ENCODE peak calls at places on chromosome 22, in six cellular contexts. Q is IMR-90, A is neuronal stem cell, Z is H1, V is mesenchymal stem cell, C is H9. F is an unnamed sample.

GRCh38 chr22:17706451-17706900 is 67.8 kb downstream of the BID start:
- DNase-seq in Q (peak), A (no peak), Z (no peak), V (peak), C (peak), F (peak)

GRCh38 chr22:31119026-31119717 is 3.6 kb upstream of the INPP5J start:
- DNase-seq in Q (no peak), A (no peak), Z (no peak), V (no peak), C (no peak), F (no peak)

GRCh38 chr22:24429411-24430365 is 2.3 kb downstream of the ADORA2A start:
- DNase-seq in Q (peak), A (no peak), Z (no peak), V (no peak), C (peak), F (peak)

GRCh38 chr22:44892243-44892642 is 117.6 kb downstream of the PHF21B start:
- DNase-seq in Q (no peak), A (no peak), Z (no peak), V (no peak), C (no peak), F (no peak)

GRCh38 chr22:44369916-44370804 is 57.4 kb upstream of the SHISAL1 start:
- DNase-seq in Q (no peak), A (no peak), Z (no peak), V (no peak), C (no peak), F (no peak)

GRCh38 chr22:39090426-39091064 is 6.5 kb upstream of the APOBEC3H start:
- DNase-seq in Q (no peak), A (no peak), Z (no peak), V (no peak), C (no peak), F (no peak)

GRCh38 chr22:25903294-25903693 is 161.3 kb downstream of the MYO18B start:
- DNase-seq in Q (no peak), A (peak), Z (peak), V (no peak), C (peak), F (peak)

GRCh38 chr22:29325785-29326315 is 10.4 kb upstream of the RASL10A start:
- DNase-seq in Q (no peak), A (no peak), Z (no peak), V (no peak), C (no peak), F (no peak)

GRCh38 chr22:39364646-39365405 is 15.0 kb downstream of the SYNGR1 start:
- DNase-seq in Q (no peak), A (no peak), Z (no peak), V (peak), C (no peak), F (no peak)

GRCh38 chr22:23395476-23396361 is 184.4 kb downstream of the IGLL1 start:
- DNase-seq in Q (no peak), A (no peak), Z (no peak), V (no peak), C (no peak), F (no peak)

GRCh38 chr22:47818496-47818895 is 1056.0 kb downstream of the TBC1D22A start:
- DNase-seq in Q (no peak), A (no peak), Z (no peak), V (no peak), C (no peak), F (no peak)

GRCh38 chr22:41914611-41915034 is 251 bp downstream of the SHISA8 start:
- DNase-seq in Q (no peak), A (no peak), Z (no peak), V (no peak), C (no peak), F (no peak)

GRCh38 chr22:29883045-29883830 is at the start of gene MTMR3:
- DNase-seq in Q (peak), A (peak), Z (peak), V (peak), C (peak), F (peak)

GRCh38 chr22:22882033-22882717 is 5.4 kb upstream of the IGLL5 start:
- DNase-seq in Q (no peak), A (no peak), Z (no peak), V (no peak), C (peak), F (peak)

GRCh38 chr22:39814899-39815298 is 78.7 kb downstream of the ENTHD1 start:
- DNase-seq in Q (peak), A (no peak), Z (no peak), V (peak), C (no peak), F (no peak)

GRCh38 chr22:27476729-27477128 is 324.8 kb downstream of the MN1 start:
- DNase-seq in Q (peak), A (no peak), Z (no peak), V (peak), C (peak), F (peak)

GRCh38 chr22:29744902-29745301 is 21.9 kb downstream of the ZMAT5 start:
- DNase-seq in Q (peak), A (no peak), Z (no peak), V (peak), C (no peak), F (no peak)

GRCh38 chr22:22593964-22594656 is 35.0 kb upstream of the PRAME start:
- DNase-seq in Q (peak), A (peak), Z (peak), V (peak), C (peak), F (peak)

GRCh38 chr22:26923498-26923897 is 266.1 kb downstream of the MIAT start:
- DNase-seq in Q (no peak), A (no peak), Z (no peak), V (no peak), C (no peak), F (peak)

GRCh38 chr22:30392661-30393321 is 4.0 kb upstream of the SEC14L2 start:
- DNase-seq in Q (no peak), A (no peak), Z (no peak), V (no peak), C (no peak), F (peak)

GRCh38 chr22:40491990-40492631 is 121.7 kb downstream of the SGSM3 start:
- DNase-seq in Q (peak), A (no peak), Z (no peak), V (peak), C (no peak), F (no peak)

GRCh38 chr22:39528080-39528661 is 4.4 kb downstream of the RPS19BP1 start:
- DNase-seq in Q (no peak), A (no peak), Z (no peak), V (peak), C (no peak), F (peak)

GRCh38 chr22:22687638-22688500 is 43.5 kb downstream of the GGTLC2 start:
- DNase-seq in Q (peak), A (peak), Z (no peak), V (peak), C (peak), F (peak)

GRCh38 chr22:27846910-27847309 is 45.4 kb upstream of the MN1 start:
- DNase-seq in Q (no peak), A (no peak), Z (peak), V (no peak), C (no peak), F (no peak)

GRCh38 chr22:17772963-17773605 is 1.2 kb downstream of the BID start:
- DNase-seq in Q (peak), A (no peak), Z (no peak), V (peak), C (no peak), F (no peak)

GRCh38 chr22:24141586-24141985 is 39.7 kb upstream of the SUSD2 start:
- DNase-seq in Q (peak), A (no peak), Z (no peak), V (peak), C (no peak), F (no peak)

GRCh38 chr22:43129426-43130425 is 13.5 kb downstream of the MCAT start:
- DNase-seq in Q (no peak), A (no peak), Z (no peak), V (no peak), C (no peak), F (no peak)
- H2BK15ac ChIP-seq in Q (no peak), A (no peak), Z (no peak), V (no peak), C (no peak), F (no peak)

GRCh38 chr22:46769191-46769675 is 6.8 kb downstream of the TBC1D22A start:
- DNase-seq in Q (no peak), A (no peak), Z (no peak), V (no peak), C (no peak), F (no peak)

GRCh38 chr22:46767249-46767985 is 5.0 kb downstream of the TBC1D22A start:
- DNase-seq in Q (no peak), A (no peak), Z (no peak), V (no peak), C (no peak), F (no peak)

GRCh38 chr22:46770151-46770641 is 7.7 kb downstream of the TBC1D22A start:
- DNase-seq in Q (no peak), A (no peak), Z (no peak), V (no peak), C (no peak), F (no peak)

GRCh38 chr22:46770726-46771125 is 8.3 kb downstream of the TBC1D22A start:
- DNase-seq in Q (no peak), A (no peak), Z (no peak), V (no peak), C (no peak), F (no peak)

GRCh38 chr22:46769706-46770105 is 7.3 kb downstream of the TBC1D22A start:
- DNase-seq in Q (no peak), A (no peak), Z (no peak), V (no peak), C (no peak), F (no peak)
- H2BK15ac ChIP-seq in Q (no peak), A (no peak), Z (no peak), V (no peak), C (no peak), F (no peak)

DNA sequence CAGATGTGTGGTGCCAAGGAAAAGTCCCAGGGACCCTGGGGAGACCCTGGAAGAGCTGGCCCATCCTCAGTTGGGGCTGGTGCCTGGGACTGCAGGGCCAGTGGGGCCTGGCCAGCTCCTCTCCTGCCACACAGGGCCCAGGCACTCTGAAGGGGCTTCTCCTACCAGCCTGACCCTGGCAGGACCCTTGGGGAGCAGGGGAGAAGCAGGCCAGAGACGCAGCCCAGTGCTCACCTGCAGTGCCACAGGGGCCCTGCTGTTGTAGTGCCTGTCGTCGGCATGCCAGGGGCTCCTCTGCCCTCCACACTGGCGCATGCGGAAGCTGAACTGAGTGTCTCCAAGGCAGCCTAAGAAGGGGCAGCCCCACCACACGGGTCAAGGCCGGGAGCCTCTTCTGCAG is 9.1 kb downstream of the DENND6B start:
- DNase-seq in Q (no peak), A (no peak), Z (no peak), V (no peak), C (no peak), F (no peak)
- H2BK15ac ChIP-seq in Q (no peak), A (no peak), Z (peak), V (no peak), C (no peak), F (no peak)

GRCh38 chr22:48891688-48892380 is 935.8 kb downstream of the BRD1 start:
- DNase-seq in Q (no peak), A (no peak), Z (no peak), V (no peak), C (no peak), F (no peak)
- H2BK15ac ChIP-seq in Q (no peak), A (no peak), Z (no peak), V (no peak), C (no peak), F (no peak)

GRCh38 chr22:19966908-19967750 is 25.5 kb upstream of the TXNRD2 start:
- DNase-seq in Q (no peak), A (no peak), Z (no peak), V (no peak), C (no peak), F (no peak)

GRCh38 chr22:19969141-19969928 is 27.7 kb upstream of the TXNRD2 start:
- DNase-seq in Q (no peak), A (no peak), Z (no peak), V (no peak), C (no peak), F (no peak)

GRCh38 chr22:19968450-19968891 is 26.9 kb upstream of the TXNRD2 start:
- DNase-seq in Q (no peak), A (no peak), Z (no peak), V (no peak), C (no peak), F (no peak)

GRCh38 chr22:19965771-19966709 is 24.4 kb upstream of the TXNRD2 start:
- DNase-seq in Q (no peak), A (no peak), Z (peak), V (no peak), C (peak), F (peak)

DNA sequence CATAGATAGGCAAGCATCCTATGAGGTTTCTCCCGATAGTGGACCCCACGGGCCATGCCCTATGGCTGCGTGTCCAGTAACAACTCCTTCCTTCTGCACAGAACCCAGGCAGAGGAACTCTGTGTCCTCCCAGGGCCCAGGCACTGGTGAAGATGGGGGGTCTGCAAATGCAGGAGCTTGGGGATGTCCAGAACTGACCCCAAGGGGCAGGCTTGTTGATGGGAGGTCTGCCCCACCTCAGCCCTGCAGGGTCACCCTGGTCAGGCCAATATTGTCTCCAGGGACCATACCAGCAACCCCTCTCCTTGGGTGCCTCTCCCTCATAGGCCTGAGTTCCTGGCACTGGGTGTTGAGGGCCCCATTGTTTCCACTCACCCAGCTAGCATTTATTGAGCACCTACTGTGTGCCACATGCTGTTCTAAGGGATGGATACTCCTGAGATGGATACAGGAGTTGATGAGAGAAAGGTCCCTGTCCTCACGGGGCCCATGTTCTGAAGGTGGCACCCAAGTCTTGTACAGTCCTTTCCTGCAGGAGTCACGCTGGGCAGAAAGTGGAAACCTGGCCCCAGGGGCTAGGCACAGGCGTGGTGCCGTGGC is 26.3 kb upstream of the TXNRD2 start:
- DNase-seq in Q (no peak), A (no peak), Z (no peak), V (no peak), C (no peak), F (no peak)
- H2BK15ac ChIP-seq in Q (no peak), A (no peak), Z (no peak), V (no peak), C (no peak), F (no peak)

DNA sequence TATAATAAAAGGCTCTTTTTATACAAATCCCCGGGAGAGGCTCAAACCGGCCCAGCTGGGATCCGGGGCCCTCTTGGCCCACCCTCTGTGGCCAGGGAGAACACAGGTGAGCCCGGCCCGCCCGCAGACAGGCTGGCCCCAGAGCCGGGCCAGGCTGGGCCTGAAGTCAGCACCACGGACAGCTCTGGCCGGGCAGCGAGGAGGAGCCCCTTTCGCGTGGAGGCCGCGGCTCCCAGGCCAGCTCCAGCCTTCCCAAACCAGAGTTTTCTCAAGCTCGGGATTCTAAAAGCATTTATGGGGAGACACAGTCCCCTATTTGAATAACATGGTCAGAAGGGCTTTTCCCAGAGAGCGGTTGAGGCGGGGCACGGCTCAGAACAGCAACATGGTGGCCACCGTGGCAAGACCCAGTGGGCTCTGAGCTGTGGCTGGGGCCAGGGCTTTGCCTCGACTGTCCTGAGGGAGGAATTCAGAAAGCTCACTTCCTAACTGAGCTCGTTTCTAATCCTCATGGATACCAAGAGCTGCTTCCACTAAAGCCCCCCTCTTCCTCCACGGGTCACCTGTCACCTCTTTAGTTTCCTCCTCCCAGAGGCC is 115.4 kb downstream of the BRD1 start:
- DNase-seq in Q (no peak), A (peak), Z (peak), V (no peak), C (peak), F (peak)
- H2BK15ac ChIP-seq in Q (no peak), A (no peak), Z (no peak), V (no peak), C (no peak), F (no peak)

GRCh38 chr22:38038890-38039812 is 18.1 kb upstream of the PICK1 start:
- DNase-seq in Q (no peak), A (no peak), Z (no peak), V (no peak), C (no peak), F (no peak)
- H2BK15ac ChIP-seq in Q (no peak), A (peak), Z (no peak), V (peak), C (no peak), F (no peak)

F was measured in mesendoderm.